ENCODE peak calls at places on chromosomes 12 and 14, in nine cellular contexts. One of them, this sample, is unnamed.
A peak's percentile ranks its signal among the peaks of the same experiment; 100 is the strongest.

GRCh38 chr14:49946320-49947141 is 53.6 kb downstream of the ARF6 start:
- DNase-seq in choroid plexus epithelial cell: peak; percentile 92
- DNase-seq in NCI-H187 treated with DMSO at 0.1 percent for 48 hours: peak; percentile 45
- DNase-seq in NCI-H1105 treated with DMSO at 0.1 percent for 48 hours: peak; percentile 96
- DNase-seq in gastrocnemius medialis: no peak
- DNase-seq in fibroblast of pulmonary artery: peak; percentile 74
- DNase-seq in left lung: no peak
- DNase-seq in EH: peak; percentile 81
- DNase-seq in aorta: no peak
- DNase-seq in this sample: peak; percentile 89

GRCh38 chr14:58557242-58557641 is 80.5 kb upstream of the DACT1 start:
- DNase-seq in NCI-H187 treated with DMSO at 0.1 percent for 48 hours: no peak
- DNase-seq in left lung: no peak
- DNase-seq in gastrocnemius medialis: no peak
- DNase-seq in fibroblast of pulmonary artery: no peak
- DNase-seq in choroid plexus epithelial cell: peak; percentile 56
- DNase-seq in EH: peak; percentile 15
- DNase-seq in NCI-H1105 treated with DMSO at 0.1 percent for 48 hours: no peak
- DNase-seq in aorta: no peak
- DNase-seq in this sample: no peak

GRCh38 chr14:57869530-57870088 is 3.7 kb upstream of the SLC35F4 start:
- DNase-seq in NCI-H1105 treated with DMSO at 0.1 percent for 48 hours: peak; percentile 58
- DNase-seq in EH: no peak
- DNase-seq in choroid plexus epithelial cell: no peak
- DNase-seq in gastrocnemius medialis: no peak
- DNase-seq in NCI-H187 treated with DMSO at 0.1 percent for 48 hours: no peak
- DNase-seq in aorta: no peak
- DNase-seq in fibroblast of pulmonary artery: no peak
- DNase-seq in left lung: no peak
- DNase-seq in this sample: no peak

GRCh38 chr14:31947680-31948580 is 129.2 kb upstream of the ARHGAP5 start:
- DNase-seq in left lung: no peak
- DNase-seq in aorta: no peak
- DNase-seq in fibroblast of pulmonary artery: no peak
- DNase-seq in gastrocnemius medialis: no peak
- DNase-seq in NCI-H187 treated with DMSO at 0.1 percent for 48 hours: no peak
- DNase-seq in choroid plexus epithelial cell: no peak
- DNase-seq in EH: peak; percentile 50
- DNase-seq in NCI-H1105 treated with DMSO at 0.1 percent for 48 hours: no peak
- DNase-seq in this sample: no peak

GRCh38 chr12:108495054-108495453 is 20.0 kb upstream of the FICD start:
- DNase-seq in NCI-H187 treated with DMSO at 0.1 percent for 48 hours: no peak
- DNase-seq in aorta: no peak
- DNase-seq in left lung: no peak
- DNase-seq in choroid plexus epithelial cell: peak; percentile 74
- DNase-seq in EH: peak; percentile 33
- DNase-seq in NCI-H1105 treated with DMSO at 0.1 percent for 48 hours: peak; percentile 14
- DNase-seq in gastrocnemius medialis: no peak
- DNase-seq in fibroblast of pulmonary artery: peak; percentile 36
- DNase-seq in this sample: no peak

GRCh38 chr12:91889059-91889458 is 256.6 kb downstream of the BTG1 start:
- DNase-seq in aorta: no peak
- DNase-seq in EH: no peak
- DNase-seq in NCI-H187 treated with DMSO at 0.1 percent for 48 hours: no peak
- DNase-seq in fibroblast of pulmonary artery: no peak
- DNase-seq in choroid plexus epithelial cell: no peak
- DNase-seq in NCI-H1105 treated with DMSO at 0.1 percent for 48 hours: no peak
- DNase-seq in left lung: no peak
- DNase-seq in gastrocnemius medialis: no peak
- DNase-seq in this sample: no peak

GRCh38 chr14:106883218-106883692 is 1356.9 kb downstream of the TMEM121 start:
- DNase-seq in NCI-H187 treated with DMSO at 0.1 percent for 48 hours: no peak
- DNase-seq in choroid plexus epithelial cell: peak; percentile 4
- DNase-seq in aorta: peak; percentile 53
- DNase-seq in gastrocnemius medialis: no peak
- DNase-seq in fibroblast of pulmonary artery: peak; percentile 0
- DNase-seq in EH: no peak
- DNase-seq in left lung: no peak
- DNase-seq in NCI-H1105 treated with DMSO at 0.1 percent for 48 hours: no peak
- DNase-seq in this sample: no peak

GRCh38 chr12:66269757-66270383 is 32.4 kb upstream of the HELB start:
- DNase-seq in EH: peak; percentile 65
- DNase-seq in NCI-H1105 treated with DMSO at 0.1 percent for 48 hours: peak; percentile 48
- DNase-seq in aorta: no peak
- DNase-seq in choroid plexus epithelial cell: peak; percentile 77
- DNase-seq in left lung: no peak
- DNase-seq in gastrocnemius medialis: no peak
- DNase-seq in fibroblast of pulmonary artery: peak; percentile 70
- DNase-seq in NCI-H187 treated with DMSO at 0.1 percent for 48 hours: no peak
- DNase-seq in this sample: peak; percentile 4

GRCh38 chr14:77301103-77301502 is 19.6 kb downstream of the POMT2 start:
- DNase-seq in EH: peak; percentile 79
- DNase-seq in NCI-H187 treated with DMSO at 0.1 percent for 48 hours: no peak
- DNase-seq in fibroblast of pulmonary artery: peak; percentile 90
- DNase-seq in NCI-H1105 treated with DMSO at 0.1 percent for 48 hours: peak; percentile 45
- DNase-seq in gastrocnemius medialis: peak; percentile 82
- DNase-seq in left lung: peak; percentile 72
- DNase-seq in choroid plexus epithelial cell: peak; percentile 95
- DNase-seq in aorta: peak; percentile 84
- DNase-seq in this sample: peak; percentile 40

GRCh38 chr12:24038211-24038997 is 88.9 kb upstream of the SOX5 start:
- DNase-seq in gastrocnemius medialis: no peak
- DNase-seq in aorta: no peak
- DNase-seq in choroid plexus epithelial cell: peak; percentile 19
- DNase-seq in left lung: no peak
- DNase-seq in fibroblast of pulmonary artery: peak; percentile 30
- DNase-seq in NCI-H1105 treated with DMSO at 0.1 percent for 48 hours: no peak
- DNase-seq in EH: no peak
- DNase-seq in NCI-H187 treated with DMSO at 0.1 percent for 48 hours: no peak
- DNase-seq in this sample: no peak

GRCh38 chr14:77037338-77037782 is 8.9 kb upstream of the IRF2BPL start:
- DNase-seq in fibroblast of pulmonary artery: no peak
- DNase-seq in choroid plexus epithelial cell: no peak
- DNase-seq in left lung: no peak
- DNase-seq in NCI-H1105 treated with DMSO at 0.1 percent for 48 hours: peak; percentile 82
- DNase-seq in gastrocnemius medialis: no peak
- DNase-seq in EH: no peak
- DNase-seq in aorta: no peak
- DNase-seq in NCI-H187 treated with DMSO at 0.1 percent for 48 hours: no peak
- DNase-seq in this sample: no peak

GRCh38 chr14:38662781-38663180 is 406.9 kb upstream of the CLEC14A start:
- DNase-seq in left lung: no peak
- DNase-seq in gastrocnemius medialis: no peak
- DNase-seq in aorta: no peak
- DNase-seq in fibroblast of pulmonary artery: no peak
- DNase-seq in NCI-H1105 treated with DMSO at 0.1 percent for 48 hours: peak; percentile 86
- DNase-seq in choroid plexus epithelial cell: no peak
- DNase-seq in NCI-H187 treated with DMSO at 0.1 percent for 48 hours: no peak
- DNase-seq in EH: peak; percentile 7
- DNase-seq in this sample: no peak

GRCh38 chr12:96786808-96787207 is 120.2 kb upstream of the NEDD1 start:
- DNase-seq in gastrocnemius medialis: no peak
- DNase-seq in NCI-H187 treated with DMSO at 0.1 percent for 48 hours: no peak
- DNase-seq in left lung: no peak
- DNase-seq in EH: no peak
- DNase-seq in NCI-H1105 treated with DMSO at 0.1 percent for 48 hours: no peak
- DNase-seq in fibroblast of pulmonary artery: no peak
- DNase-seq in choroid plexus epithelial cell: no peak
- DNase-seq in aorta: no peak
- DNase-seq in this sample: no peak

GRCh38 chr14:101859538-101859902 is 98.0 kb downstream of the PPP2R5C start:
- DNase-seq in aorta: no peak
- DNase-seq in NCI-H1105 treated with DMSO at 0.1 percent for 48 hours: no peak
- DNase-seq in EH: no peak
- DNase-seq in choroid plexus epithelial cell: no peak
- DNase-seq in NCI-H187 treated with DMSO at 0.1 percent for 48 hours: no peak
- DNase-seq in gastrocnemius medialis: no peak
- DNase-seq in left lung: no peak
- DNase-seq in fibroblast of pulmonary artery: no peak
- DNase-seq in this sample: no peak

GRCh38 chr12:124680863-124681778 is 113.7 kb upstream of the NCOR2 start:
- DNase-seq in NCI-H187 treated with DMSO at 0.1 percent for 48 hours: no peak
- DNase-seq in gastrocnemius medialis: peak; percentile 59
- DNase-seq in EH: peak; percentile 80
- DNase-seq in choroid plexus epithelial cell: peak; percentile 66
- DNase-seq in left lung: peak; percentile 68
- DNase-seq in NCI-H1105 treated with DMSO at 0.1 percent for 48 hours: no peak
- DNase-seq in aorta: peak; percentile 89
- DNase-seq in fibroblast of pulmonary artery: peak; percentile 96
- DNase-seq in this sample: no peak

GRCh38 chr12:76375939-76376338 is 27.7 kb upstream of the BBS10 start:
- DNase-seq in NCI-H187 treated with DMSO at 0.1 percent for 48 hours: no peak
- DNase-seq in fibroblast of pulmonary artery: peak; percentile 8
- DNase-seq in EH: no peak
- DNase-seq in gastrocnemius medialis: no peak
- DNase-seq in aorta: no peak
- DNase-seq in choroid plexus epithelial cell: no peak
- DNase-seq in NCI-H1105 treated with DMSO at 0.1 percent for 48 hours: no peak
- DNase-seq in left lung: no peak
- DNase-seq in this sample: no peak

This sample was measured in NCI-H2171.